ENCODE peak calls at places on chromosome 17, in ten cellular contexts. C is A549; N is neural progenitor cell; Z is CD4-positive, CD25-positive, alpha-beta regulatory T cell; E is CD8-positive, alpha-beta memory T cell; Q is heart left ventricle; S is uterus; J is naive thymus-derived CD4-positive, alpha-beta T cell; G is GM23338; U is left ventricle myocardium inferior. T is an unnamed sample.

GRCh38 chr17:76493505-76494167 is 7.6 kb downstream of the RHBDF2 start:
- DNase-seq in C (no peak), N (no peak), Z (no peak), E (peak), Q (no peak), S (no peak), J (no peak), G (no peak), U (no peak), T (no peak)

GRCh38 chr17:6772016-6772415 is 4.0 kb upstream of the FBXO39 start:
- DNase-seq in C (no peak), N (no peak), Z (no peak), E (no peak), Q (no peak), S (no peak), J (no peak), G (no peak), U (no peak), T (no peak)

GRCh38 chr17:50062323-50063243 is 6.7 kb downstream of the ITGA3 start:
- DNase-seq in C (peak), N (no peak), Z (no peak), E (no peak), Q (peak), S (peak), J (no peak), G (no peak), U (peak), T (peak)

GRCh38 chr17:76544123-76544915 is 4.5 kb downstream of the PRCD start:
- DNase-seq in C (no peak), N (no peak), Z (no peak), E (no peak), Q (peak), S (no peak), J (no peak), G (peak), U (peak), T (no peak)

GRCh38 chr17:31673076-31673475 is 186.0 kb downstream of the COPRS start:
- DNase-seq in C (no peak), N (no peak), Z (no peak), E (no peak), Q (no peak), S (no peak), J (no peak), G (no peak), U (no peak), T (no peak)

GRCh38 chr17:77209330-77209748 is 68.6 kb downstream of the SEC14L1 start:
- DNase-seq in C (no peak), N (no peak), Z (no peak), E (no peak), Q (no peak), S (no peak), J (no peak), G (no peak), U (no peak), T (no peak)

GRCh38 chr17:37608369-37609169 is 649 bp downstream of the SYNRG start:
- DNase-seq in C (peak), N (peak), Z (no peak), E (no peak), Q (no peak), S (no peak), J (peak), G (peak), U (no peak), T (no peak)

GRCh38 chr17:79664925-79665738 is 54.3 kb upstream of the RBFOX3 start:
- DNase-seq in C (no peak), N (peak), Z (no peak), E (no peak), Q (peak), S (peak), J (no peak), G (peak), U (peak), T (no peak)

GRCh38 chr17:44439168-44439567 is 49.7 kb upstream of the ITGA2B start:
- DNase-seq in C (no peak), N (no peak), Z (no peak), E (no peak), Q (no peak), S (no peak), J (no peak), G (no peak), U (no peak), T (no peak)

GRCh38 chr17:67559381-67559966 is 158.3 kb upstream of the NOL11 start:
- DNase-seq in C (peak), N (no peak), Z (no peak), E (no peak), Q (no peak), S (no peak), J (no peak), G (peak), U (no peak), T (no peak)

GRCh38 chr17:65123757-65124675 is 13.2 kb upstream of the RGS9 start:
- DNase-seq in C (peak), N (no peak), Z (no peak), E (no peak), Q (no peak), S (no peak), J (no peak), G (peak), U (no peak), T (no peak)

GRCh38 chr17:56230660-56231059 is 77.4 kb downstream of the ANKFN1 start:
- DNase-seq in C (no peak), N (no peak), Z (no peak), E (no peak), Q (no peak), S (no peak), J (no peak), G (no peak), U (no peak), T (no peak)

GRCh38 chr17:56929362-56929969 is 15.6 kb upstream of the TRIM25 start:
- DNase-seq in C (peak), N (peak), Z (no peak), E (no peak), Q (no peak), S (no peak), J (no peak), G (peak), U (no peak), T (no peak)

GRCh38 chr17:67573987-67574657 is 143.6 kb upstream of the NOL11 start:
- DNase-seq in C (no peak), N (no peak), Z (no peak), E (no peak), Q (no peak), S (no peak), J (no peak), G (no peak), U (no peak), T (no peak)

GRCh38 chr17:37450090-37450489 is 39.6 kb upstream of the DUSP14 start:
- DNase-seq in C (no peak), N (no peak), Z (no peak), E (no peak), Q (no peak), S (no peak), J (no peak), G (no peak), U (no peak), T (peak)

GRCh38 chr17:45361451-45361850 is 44.6 kb upstream of the MAP3K14 start:
- DNase-seq in C (no peak), N (no peak), Z (no peak), E (no peak), Q (no peak), S (no peak), J (no peak), G (no peak), U (no peak), T (no peak)

GRCh38 chr17:17491031-17491471 is 5.1 kb downstream of the RASD1 start:
- DNase-seq in C (no peak), N (no peak), Z (no peak), E (no peak), Q (no peak), S (no peak), J (no peak), G (no peak), U (no peak), T (no peak)

GRCh38 chr17:37138726-37139125 is 190.0 kb downstream of the AATF start:
- DNase-seq in C (no peak), N (no peak), Z (no peak), E (no peak), Q (no peak), S (no peak), J (no peak), G (no peak), U (no peak), T (no peak)

GRCh38 chr17:35373984-35374765 is 754 bp upstream of the SLFN11 start:
- DNase-seq in C (peak), N (peak), Z (peak), E (peak), Q (peak), S (peak), J (peak), G (peak), U (peak), T (no peak)

GRCh38 chr17:70859829-70860228 is 690.5 kb downstream of the KCNJ2 start:
- DNase-seq in C (no peak), N (no peak), Z (no peak), E (no peak), Q (no peak), S (no peak), J (no peak), G (no peak), U (no peak), T (peak)

GRCh38 chr17:19738757-19739156 is 9.3 kb downstream of the ALDH3A1 start:
- DNase-seq in C (no peak), N (no peak), Z (no peak), E (no peak), Q (no peak), S (no peak), J (no peak), G (no peak), U (no peak), T (no peak)

GRCh38 chr17:33725675-33726271 is 432.7 kb upstream of the ASIC2 start:
- DNase-seq in C (peak), N (peak), Z (no peak), E (no peak), Q (no peak), S (no peak), J (no peak), G (peak), U (peak), T (no peak)

GRCh38 chr17:3512512-3513171 is 36.8 kb downstream of the ASPA start:
- DNase-seq in C (no peak), N (peak), Z (no peak), E (no peak), Q (peak), S (peak), J (no peak), G (peak), U (peak), T (no peak)

GRCh38 chr17:40724656-40725055 is 21.1 kb upstream of the KRT24 start:
- DNase-seq in C (no peak), N (no peak), Z (no peak), E (no peak), Q (no peak), S (no peak), J (no peak), G (no peak), U (no peak), T (no peak)

GRCh38 chr17:63973930-63974593 is 1.3 kb upstream of the SCN4A start:
- DNase-seq in C (peak), N (no peak), Z (no peak), E (no peak), Q (no peak), S (no peak), J (no peak), G (no peak), U (no peak), T (no peak)

GRCh38 chr17:79945591-79946255 is 89.9 kb downstream of the TBC1D16 start:
- DNase-seq in C (no peak), N (no peak), Z (no peak), E (no peak), Q (peak), S (no peak), J (no peak), G (no peak), U (peak), T (no peak)

GRCh38 chr17:5260542-5260941 is 21.5 kb upstream of the RABEP1 start:
- DNase-seq in C (no peak), N (no peak), Z (no peak), E (no peak), Q (no peak), S (no peak), J (no peak), G (no peak), U (no peak), T (peak)

GRCh38 chr17:57597531-57598453 is 147.3 kb downstream of the CCDC182 start:
- DNase-seq in C (peak), N (peak), Z (no peak), E (no peak), Q (no peak), S (peak), J (no peak), G (peak), U (peak), T (no peak)

GRCh38 chr17:74957935-74958549 is 14.5 kb downstream of the HID1 start:
- DNase-seq in C (peak), N (peak), Z (peak), E (peak), Q (peak), S (peak), J (peak), G (peak), U (peak), T (no peak)

GRCh38 chr17:56310780-56311179 is 157.5 kb downstream of the ANKFN1 start:
- DNase-seq in C (no peak), N (no peak), Z (no peak), E (no peak), Q (no peak), S (no peak), J (no peak), G (no peak), U (no peak), T (no peak)

GRCh38 chr17:78378225-78379133 is at the start of gene PGS1:
- DNase-seq in C (peak), N (peak), Z (peak), E (peak), Q (peak), S (peak), J (peak), G (peak), U (peak), T (no peak)

GRCh38 chr17:1735834-1736347 is 6.8 kb upstream of the SERPINF2 start:
- DNase-seq in C (no peak), N (no peak), Z (no peak), E (no peak), Q (no peak), S (no peak), J (no peak), G (no peak), U (no peak), T (no peak)

GRCh38 chr17:58337126-58337599 is 8.6 kb upstream of the TSPOAP1 start:
- DNase-seq in C (no peak), N (no peak), Z (peak), E (no peak), Q (no peak), S (no peak), J (peak), G (peak), U (no peak), T (no peak)

GRCh38 chr17:48842746-48843145 is 11.9 kb downstream of the CALCOCO2 start:
- DNase-seq in C (no peak), N (no peak), Z (no peak), E (no peak), Q (no peak), S (no peak), J (no peak), G (no peak), U (no peak), T (no peak)

GRCh38 chr17:48843172-48843900 is 12.5 kb downstream of the CALCOCO2 start:
- DNase-seq in C (no peak), N (no peak), Z (no peak), E (no peak), Q (no peak), S (no peak), J (no peak), G (no peak), U (no peak), T (no peak)

GRCh38 chr17:48835971-48836370 is 5.1 kb downstream of the CALCOCO2 start:
- DNase-seq in C (no peak), N (no peak), Z (no peak), E (no peak), Q (no peak), S (no peak), J (no peak), G (no peak), U (no peak), T (no peak)

GRCh38 chr17:48841395-48841831 is 10.6 kb downstream of the CALCOCO2 start:
- DNase-seq in C (no peak), N (no peak), Z (peak), E (no peak), Q (no peak), S (peak), J (peak), G (no peak), U (no peak), T (no peak)

GRCh38 chr17:48840441-48840840 is 9.6 kb downstream of the CALCOCO2 start:
- DNase-seq in C (no peak), N (peak), Z (no peak), E (no peak), Q (no peak), S (no peak), J (no peak), G (no peak), U (no peak), T (no peak)
- H3K27ac ChIP-seq in C (no peak), N (no peak), Z (peak), E (no peak), Q (peak), S (peak), J (no peak), G (no peak), U (peak), T (no peak)

GRCh38 chr17:60091908-60092331 is 13.2 kb upstream of the HEATR6 start:
- DNase-seq in C (no peak), N (no peak), Z (no peak), E (no peak), Q (no peak), S (no peak), J (no peak), G (no peak), U (no peak), T (no peak)
- H3K27ac ChIP-seq in C (peak), N (no peak), Z (no peak), E (no peak), Q (no peak), S (no peak), J (no peak), G (no peak), U (no peak), T (no peak)

GRCh38 chr17:83200746-83201145 is 121.3 kb downstream of the METRNL start:
- DNase-seq in C (no peak), N (no peak), Z (no peak), E (no peak), Q (peak), S (no peak), J (no peak), G (no peak), U (peak), T (no peak)
- H3K27ac ChIP-seq in C (no peak), N (no peak), Z (peak), E (peak), Q (peak), S (peak), J (no peak), G (no peak), U (peak), T (no peak)

GRCh38 chr17:82097919-82098168 is 192 bp downstream of the FASN start:
- DNase-seq in C (no peak), N (no peak), Z (no peak), E (no peak), Q (no peak), S (no peak), J (no peak), G (no peak), U (no peak), T (no peak)
- H3K27ac ChIP-seq in C (peak), N (peak), Z (peak), E (peak), Q (peak), S (peak), J (peak), G (no peak), U (peak), T (peak)

GRCh38 chr17:39484178-39484577 is 22.9 kb downstream of the CDK12 start:
- DNase-seq in C (no peak), N (no peak), Z (no peak), E (no peak), Q (no peak), S (no peak), J (no peak), G (no peak), U (no peak), T (no peak)

GRCh38 chr17:39487946-39488345 is 26.7 kb downstream of the CDK12 start:
- DNase-seq in C (no peak), N (no peak), Z (no peak), E (no peak), Q (no peak), S (no peak), J (no peak), G (no peak), U (no peak), T (no peak)

GRCh38 chr17:39485555-39485954 is 24.3 kb downstream of the CDK12 start:
- DNase-seq in C (peak), N (no peak), Z (no peak), E (no peak), Q (no peak), S (no peak), J (no peak), G (no peak), U (no peak), T (peak)

GRCh38 chr17:39483506-39483905 is 22.2 kb downstream of the CDK12 start:
- DNase-seq in C (no peak), N (no peak), Z (no peak), E (no peak), Q (no peak), S (no peak), J (no peak), G (no peak), U (no peak), T (no peak)

DNA sequence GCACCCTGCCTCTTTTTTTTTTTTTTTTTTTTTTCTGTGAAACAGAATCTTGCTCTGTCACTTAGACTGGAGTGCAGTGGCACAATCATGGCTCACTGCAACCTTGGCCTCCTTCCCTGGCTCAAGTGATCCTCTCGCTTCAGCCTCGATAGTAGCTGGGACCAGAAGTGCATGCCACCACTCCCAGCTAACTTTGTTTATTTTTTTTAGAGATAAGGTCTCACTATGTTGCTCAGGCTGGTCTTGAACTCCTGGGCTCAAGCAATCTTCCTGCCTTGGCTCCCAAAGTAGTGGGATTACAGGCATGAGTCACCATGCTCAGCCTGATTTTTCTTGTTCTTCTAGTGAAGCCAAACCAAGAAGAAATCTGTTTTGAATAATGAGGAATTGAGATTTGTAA is 25.0 kb downstream of the CDK12 start:
- DNase-seq in C (peak), N (no peak), Z (no peak), E (no peak), Q (no peak), S (no peak), J (no peak), G (no peak), U (no peak), T (no peak)
- H3K27ac ChIP-seq in C (peak), N (no peak), Z (no peak), E (no peak), Q (no peak), S (no peak), J (no peak), G (peak), U (no peak), T (peak)

GRCh38 chr17:43027091-43028032 is 2.3 kb downstream of the RND2 start:
- DNase-seq in C (no peak), N (no peak), Z (no peak), E (no peak), Q (no peak), S (no peak), J (no peak), G (peak), U (no peak), T (no peak)
- H3K27ac ChIP-seq in C (no peak), N (no peak), Z (no peak), E (no peak), Q (no peak), S (peak), J (no peak), G (no peak), U (no peak), T (no peak)

DNA sequence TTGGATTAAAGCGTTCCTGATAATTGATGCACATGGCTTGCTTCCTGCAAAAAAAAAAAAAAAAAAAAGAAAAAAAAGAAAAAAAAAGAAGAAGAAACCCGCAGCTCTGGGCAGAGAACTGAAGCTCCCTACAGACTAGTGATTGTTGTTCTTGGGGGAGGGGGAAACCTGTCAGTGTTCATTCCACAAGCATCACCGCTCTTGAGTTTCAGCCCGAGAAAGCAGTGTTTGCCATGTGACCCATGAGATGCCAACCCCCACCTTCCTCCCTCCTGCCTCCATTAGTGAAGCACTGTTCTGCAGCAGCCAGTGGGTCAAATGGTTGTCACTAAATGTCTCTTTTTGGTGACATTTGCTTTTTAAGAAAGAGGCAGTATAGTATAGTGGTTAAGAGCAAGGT is 1.7 kb downstream of the USP43 start:
- DNase-seq in C (no peak), N (peak), Z (no peak), E (no peak), Q (no peak), S (no peak), J (no peak), G (peak), U (no peak), T (no peak)
- H3K27ac ChIP-seq in C (peak), N (no peak), Z (no peak), E (no peak), Q (no peak), S (no peak), J (no peak), G (no peak), U (no peak), T (peak)